ENCODE peak calls at places on chromosome 6, in seven cellular contexts. One of them, this sample, is unnamed.

GRCh38 chr6:96394727-96395126 is 126.9 kb upstream of the UFL1 start:
- DNase-seq in activated CD4-positive, alpha-beta T cell treated with anti-CD3 and anti-CD28 coated beads, Interleukin-2, amount 50 U/mL, for 48 hours: no peak
- DNase-seq in T-helper 2 cell: no peak
- DNase-seq in KG1: no peak
- DNase-seq in T follicular helper cell: no peak
- DNase-seq in activated T-helper 1 cell treated with anti-CD3 and anti-CD28 coated beads, Interleukin-12 subunit alpha, Interleukin-12 subunit beta, Interleukin-2, Interleukin-4 antibody, amounts not matched to agents 30 ng/mL and 10 ng/mL and 1 ng/mL, durations not matched to agents 14 hours and 24 hours and 36 hours: no peak
- DNase-seq in activated CD8-positive, alpha-beta memory T cell treated with anti-CD3 and anti-CD28 coated beads for 48 hours: no peak
- DNase-seq in this sample: no peak

GRCh38 chr6:4853782-4854511 is 77.7 kb downstream of the CDYL start:
- DNase-seq in activated CD8-positive, alpha-beta memory T cell treated with anti-CD3 and anti-CD28 coated beads for 48 hours: no peak
- DNase-seq in KG1: no peak
- DNase-seq in T follicular helper cell: no peak
- DNase-seq in activated CD4-positive, alpha-beta T cell treated with anti-CD3 and anti-CD28 coated beads, Interleukin-2, amount 50 U/mL, for 48 hours: peak
- DNase-seq in T-helper 2 cell: no peak
- DNase-seq in activated T-helper 1 cell treated with anti-CD3 and anti-CD28 coated beads, Interleukin-12 subunit alpha, Interleukin-12 subunit beta, Interleukin-2, Interleukin-4 antibody, amounts not matched to agents 30 ng/mL and 10 ng/mL and 1 ng/mL, durations not matched to agents 14 hours and 24 hours and 36 hours: no peak
- DNase-seq in this sample: no peak

GRCh38 chr6:51472745-51473483 is 614.5 kb downstream of the PKHD1 start:
- DNase-seq in KG1: no peak
- DNase-seq in activated CD4-positive, alpha-beta T cell treated with anti-CD3 and anti-CD28 coated beads, Interleukin-2, amount 50 U/mL, for 48 hours: no peak
- DNase-seq in activated T-helper 1 cell treated with anti-CD3 and anti-CD28 coated beads, Interleukin-12 subunit alpha, Interleukin-12 subunit beta, Interleukin-2, Interleukin-4 antibody, amounts not matched to agents 30 ng/mL and 10 ng/mL and 1 ng/mL, durations not matched to agents 14 hours and 24 hours and 36 hours: no peak
- DNase-seq in T follicular helper cell: no peak
- DNase-seq in T-helper 2 cell: no peak
- DNase-seq in activated CD8-positive, alpha-beta memory T cell treated with anti-CD3 and anti-CD28 coated beads for 48 hours: no peak
- DNase-seq in this sample: no peak

GRCh38 chr6:54493138-54493537 is 184.9 kb downstream of the TINAG start:
- DNase-seq in T-helper 2 cell: no peak
- DNase-seq in activated T-helper 1 cell treated with anti-CD3 and anti-CD28 coated beads, Interleukin-12 subunit alpha, Interleukin-12 subunit beta, Interleukin-2, Interleukin-4 antibody, amounts not matched to agents 30 ng/mL and 10 ng/mL and 1 ng/mL, durations not matched to agents 14 hours and 24 hours and 36 hours: no peak
- DNase-seq in KG1: no peak
- DNase-seq in T follicular helper cell: no peak
- DNase-seq in activated CD4-positive, alpha-beta T cell treated with anti-CD3 and anti-CD28 coated beads, Interleukin-2, amount 50 U/mL, for 48 hours: no peak
- DNase-seq in activated CD8-positive, alpha-beta memory T cell treated with anti-CD3 and anti-CD28 coated beads for 48 hours: no peak
- DNase-seq in this sample: peak

GRCh38 chr6:31826793-31827285 is 699 bp upstream of the HSPA1B start:
- DNase-seq in KG1: no peak
- DNase-seq in activated CD8-positive, alpha-beta memory T cell treated with anti-CD3 and anti-CD28 coated beads for 48 hours: no peak
- DNase-seq in T follicular helper cell: no peak
- DNase-seq in activated T-helper 1 cell treated with anti-CD3 and anti-CD28 coated beads, Interleukin-12 subunit alpha, Interleukin-12 subunit beta, Interleukin-2, Interleukin-4 antibody, amounts not matched to agents 30 ng/mL and 10 ng/mL and 1 ng/mL, durations not matched to agents 14 hours and 24 hours and 36 hours: peak
- DNase-seq in T-helper 2 cell: peak
- DNase-seq in activated CD4-positive, alpha-beta T cell treated with anti-CD3 and anti-CD28 coated beads, Interleukin-2, amount 50 U/mL, for 48 hours: no peak
- DNase-seq in this sample: peak

GRCh38 chr6:160226118-160226541 is 32.5 kb downstream of the SLC22A2 start:
- DNase-seq in T follicular helper cell: no peak
- DNase-seq in T-helper 2 cell: no peak
- DNase-seq in activated CD8-positive, alpha-beta memory T cell treated with anti-CD3 and anti-CD28 coated beads for 48 hours: peak
- DNase-seq in KG1: no peak
- DNase-seq in activated T-helper 1 cell treated with anti-CD3 and anti-CD28 coated beads, Interleukin-12 subunit alpha, Interleukin-12 subunit beta, Interleukin-2, Interleukin-4 antibody, amounts not matched to agents 30 ng/mL and 10 ng/mL and 1 ng/mL, durations not matched to agents 14 hours and 24 hours and 36 hours: no peak
- DNase-seq in activated CD4-positive, alpha-beta T cell treated with anti-CD3 and anti-CD28 coated beads, Interleukin-2, amount 50 U/mL, for 48 hours: peak
- DNase-seq in this sample: no peak

GRCh38 chr6:138804986-138805385 is 9.1 kb downstream of the ECT2L start:
- DNase-seq in activated CD4-positive, alpha-beta T cell treated with anti-CD3 and anti-CD28 coated beads, Interleukin-2, amount 50 U/mL, for 48 hours: no peak
- DNase-seq in activated CD8-positive, alpha-beta memory T cell treated with anti-CD3 and anti-CD28 coated beads for 48 hours: no peak
- DNase-seq in T-helper 2 cell: no peak
- DNase-seq in T follicular helper cell: no peak
- DNase-seq in KG1: no peak
- DNase-seq in activated T-helper 1 cell treated with anti-CD3 and anti-CD28 coated beads, Interleukin-12 subunit alpha, Interleukin-12 subunit beta, Interleukin-2, Interleukin-4 antibody, amounts not matched to agents 30 ng/mL and 10 ng/mL and 1 ng/mL, durations not matched to agents 14 hours and 24 hours and 36 hours: no peak
- DNase-seq in this sample: peak

GRCh38 chr6:121647905-121648304 is 212.5 kb downstream of the GJA1 start:
- DNase-seq in activated CD8-positive, alpha-beta memory T cell treated with anti-CD3 and anti-CD28 coated beads for 48 hours: no peak
- DNase-seq in activated T-helper 1 cell treated with anti-CD3 and anti-CD28 coated beads, Interleukin-12 subunit alpha, Interleukin-12 subunit beta, Interleukin-2, Interleukin-4 antibody, amounts not matched to agents 30 ng/mL and 10 ng/mL and 1 ng/mL, durations not matched to agents 14 hours and 24 hours and 36 hours: no peak
- DNase-seq in T follicular helper cell: no peak
- DNase-seq in activated CD4-positive, alpha-beta T cell treated with anti-CD3 and anti-CD28 coated beads, Interleukin-2, amount 50 U/mL, for 48 hours: no peak
- DNase-seq in KG1: no peak
- DNase-seq in T-helper 2 cell: no peak
- DNase-seq in this sample: peak

GRCh38 chr6:152368761-152369624 is 268.2 kb downstream of the SYNE1 start:
- DNase-seq in KG1: no peak
- DNase-seq in T-helper 2 cell: no peak
- DNase-seq in activated T-helper 1 cell treated with anti-CD3 and anti-CD28 coated beads, Interleukin-12 subunit alpha, Interleukin-12 subunit beta, Interleukin-2, Interleukin-4 antibody, amounts not matched to agents 30 ng/mL and 10 ng/mL and 1 ng/mL, durations not matched to agents 14 hours and 24 hours and 36 hours: no peak
- DNase-seq in activated CD4-positive, alpha-beta T cell treated with anti-CD3 and anti-CD28 coated beads, Interleukin-2, amount 50 U/mL, for 48 hours: no peak
- DNase-seq in activated CD8-positive, alpha-beta memory T cell treated with anti-CD3 and anti-CD28 coated beads for 48 hours: no peak
- DNase-seq in T follicular helper cell: no peak
- DNase-seq in this sample: peak

This sample was measured in AG10803.